ENCODE peak calls at places on chromosomes 13 and 19, in four cellular contexts. A, Q, K and O are unnamed samples.

GRCh38 chr13:27952931-27953670 is 16.0 kb downstream of the CDX2 start:
- DNase-seq in Q (no peak), K (no peak), A (no peak), O (no peak)

GRCh38 chr13:50198508-50198907 is 183.3 kb downstream of the KCNRG start:
- DNase-seq in Q (no peak), K (no peak), A (no peak), O (no peak)

GRCh38 chr19:3954107-3954506 is 16.8 kb downstream of the DAPK3 start:
- DNase-seq in Q (no peak), K (no peak), A (no peak), O (no peak)

GRCh38 chr13:19927117-19927734 is 31.3 kb upstream of the ZMYM2 start:
- DNase-seq in A (no peak), Q (no peak), K (no peak), O (no peak)

GRCh38 chr13:21326155-21327030 is 132.7 kb downstream of the ZDHHC20 start:
- DNase-seq in A (peak), K (no peak), Q (no peak), O (no peak)

GRCh38 chr13:113367771-113368170 is 3.8 kb upstream of the GRTP1 start:
- DNase-seq in K (peak), Q (no peak), A (no peak), O (no peak)

GRCh38 chr13:78398743-78399410 is 204.5 kb downstream of the POU4F1 start:
- DNase-seq in Q (no peak), K (no peak), A (no peak), O (no peak)

GRCh38 chr19:11096210-11096841 is 7.1 kb downstream of the LDLR start:
- DNase-seq in A (peak), Q (no peak), K (peak), O (no peak)

GRCh38 chr13:57787058-57787791 is 155.7 kb downstream of the PCDH17 start:
- DNase-seq in K (no peak), A (no peak), Q (no peak), O (no peak)

GRCh38 chr19:12126707-12127106 is 13.4 kb downstream of the ZNF20 start:
- DNase-seq in K (no peak), A (no peak), Q (no peak), O (no peak)

GRCh38 chr19:4639531-4640246 is 373 bp downstream of the TNFAIP8L1 start:
- DNase-seq in Q (no peak), A (peak), K (no peak), O (no peak)

GRCh38 chr19:37654525-37654832 is 786 bp downstream of the ZFP30 start:
- DNase-seq in Q (no peak), K (no peak), A (no peak), O (no peak)